ENCODE peak calls at places on chromosomes 16 and 17, in four cellular contexts. I, F, P and R are unnamed samples.

GRCh38 chr17:80068301-80069160 is 32.1 kb downstream of the CCDC40 start:
- DNase-seq in I (peak), F (peak), P (no peak), R (no peak)

GRCh38 chr17:75561927-75562603 is 25.5 kb upstream of the MYO15B start:
- DNase-seq in F (no peak), I (no peak), P (no peak), R (no peak)

GRCh38 chr16:17724242-17724898 is 253.6 kb upstream of the XYLT1 start:
- DNase-seq in P (no peak), F (no peak), I (peak), R (no peak)

GRCh38 chr16:80114699-80115098 is 426.1 kb upstream of the DYNLRB2 start:
- DNase-seq in I (no peak), P (no peak), F (no peak), R (no peak)

GRCh38 chr16:55273959-55274358 is 50.0 kb upstream of the IRX6 start:
- DNase-seq in P (no peak), I (no peak), F (no peak), R (no peak)

GRCh38 chr16:57284206-57284951 is at the start of gene PLLP:
- DNase-seq in F (peak), P (peak), I (peak), R (no peak)

GRCh38 chr16:81536648-81537047 is 92.0 kb downstream of the CMIP start:
- DNase-seq in F (no peak), P (no peak), I (no peak), R (no peak)

GRCh38 chr17:40350410-40351184 is 13.9 kb downstream of the GJD3 start:
- DNase-seq in F (peak), P (no peak), I (no peak), R (no peak)

GRCh38 chr17:72163474-72163873 is 42.7 kb downstream of the SOX9 start:
- DNase-seq in F (no peak), P (no peak), I (no peak), R (no peak)
- H4K5ac ChIP-seq in F (no peak), P (no peak), I (no peak), R (no peak)

DNA sequence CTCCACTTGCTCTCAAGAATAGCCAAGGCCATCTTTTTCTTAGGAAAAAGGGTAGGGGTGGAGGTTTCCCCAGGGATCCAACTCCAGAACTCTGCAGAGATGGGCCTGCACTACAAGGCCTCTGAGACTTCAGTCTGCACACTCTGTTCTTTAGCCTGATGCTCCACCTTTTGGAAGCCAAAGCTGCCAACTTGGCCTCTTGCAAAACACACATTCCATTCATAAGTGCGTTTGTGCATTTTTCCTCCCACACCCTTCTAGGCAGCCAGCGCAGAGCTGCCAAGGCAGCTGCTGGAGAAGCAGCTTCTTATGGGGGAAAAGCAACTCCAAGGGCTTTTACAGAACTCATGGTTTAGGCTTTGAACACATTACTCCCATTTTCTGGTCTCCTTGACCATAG is 45.3 kb downstream of the REXO5 start:
- DNase-seq in P (no peak), I (peak), F (no peak), R (no peak)
- H4K5ac ChIP-seq in P (no peak), I (no peak), F (no peak), R (no peak)

GRCh38 chr17:78013683-78014467 is 55.4 kb downstream of the TNRC6C start:
- DNase-seq in P (peak), I (peak), F (peak), R (peak)
- H4K5ac ChIP-seq in P (no peak), I (no peak), F (no peak), R (no peak)

DNA sequence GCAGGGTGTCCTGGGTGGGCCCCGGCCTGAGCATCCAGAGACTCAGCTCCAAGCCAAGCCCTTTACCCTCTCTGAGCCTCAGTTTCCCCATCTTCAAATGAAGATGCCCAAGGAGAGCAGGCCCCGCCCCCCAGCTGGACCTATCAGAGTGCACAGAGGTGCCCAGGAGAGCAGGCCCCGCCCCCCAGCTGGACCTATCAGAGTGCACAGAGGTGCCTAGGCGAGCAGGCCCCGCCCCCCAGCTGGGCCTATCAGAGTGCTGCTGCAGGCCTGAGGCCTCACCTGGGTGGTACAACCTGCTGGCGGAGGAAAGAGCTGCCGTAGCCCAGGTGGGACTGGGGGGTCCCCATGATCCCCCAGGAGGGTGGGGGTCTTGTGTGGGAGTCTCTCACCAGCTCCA is 3.4 kb upstream of the SSTR5 start:
- DNase-seq in F (peak), I (no peak), P (no peak), R (no peak)
- H4K5ac ChIP-seq in F (no peak), I (no peak), P (no peak), R (no peak)

GRCh38 chr17:57749701-57750100 is 4.6 kb upstream of the CCDC182 start:
- DNase-seq in P (no peak), I (no peak), F (no peak), R (no peak)

GRCh38 chr17:57747221-57748017 is 2.3 kb upstream of the CCDC182 start:
- DNase-seq in I (peak), F (peak), P (no peak), R (no peak)

GRCh38 chr17:57746221-57746620 is 1.1 kb upstream of the CCDC182 start:
- DNase-seq in F (peak), I (no peak), P (no peak), R (no peak)

GRCh38 chr17:57744195-57745170 is 616 bp downstream of the CCDC182 start:
- DNase-seq in P (no peak), I (no peak), F (no peak), R (no peak)

DNA sequence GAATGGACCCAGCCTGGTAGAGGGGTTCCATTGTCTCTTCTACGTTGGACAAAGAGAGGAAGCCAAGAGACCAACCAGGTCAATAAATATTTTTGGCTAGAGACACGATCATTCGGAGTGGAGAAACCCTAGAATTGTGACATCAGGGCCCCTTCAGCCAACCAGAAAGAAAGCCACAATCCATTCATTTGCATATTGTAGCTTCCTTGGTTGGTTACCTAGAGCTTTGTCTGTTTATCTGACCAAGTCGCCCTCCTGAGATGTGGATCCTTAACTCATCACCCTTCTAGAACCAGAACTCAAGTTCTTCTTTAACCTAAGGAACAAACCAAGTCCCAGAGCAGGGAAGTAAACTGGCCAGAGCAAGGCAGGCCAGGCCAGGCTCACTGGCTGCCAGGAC is at the start of gene CCDC182:
- DNase-seq in I (no peak), F (no peak), P (no peak), R (no peak)
- H4K5ac ChIP-seq in I (no peak), F (no peak), P (no peak), R (no peak)

DNA sequence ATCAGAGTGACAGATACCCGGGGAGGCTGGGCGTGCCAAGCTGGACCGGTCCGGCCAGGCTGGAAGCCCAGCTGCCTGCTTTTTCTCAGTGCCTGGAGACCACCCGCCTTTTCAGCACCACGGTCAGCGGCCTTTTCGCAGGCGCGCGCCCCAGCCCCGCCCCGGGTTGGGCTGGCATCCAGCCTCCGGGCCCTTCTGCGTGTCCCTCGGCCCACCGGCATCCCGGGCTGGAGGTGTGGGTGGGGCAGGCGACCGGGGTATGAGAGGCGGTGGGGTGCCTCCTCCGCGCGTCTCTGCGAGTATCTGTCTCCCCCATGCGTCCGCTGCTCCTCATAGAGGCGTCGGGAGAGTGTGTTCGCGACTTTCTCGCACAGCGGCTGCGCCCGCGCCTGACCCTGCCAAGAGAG is 102.5 kb downstream of the MRM1 start:
- DNase-seq in I (peak), F (peak), P (peak), R (peak)
- H4K5ac ChIP-seq in I (no peak), F (no peak), P (no peak), R (no peak)

GRCh38 chr16:74201561-74201960 is 95.1 kb upstream of the PSMD7 start:
- DNase-seq in I (no peak), P (no peak), F (no peak), R (no peak)
- H4K5ac ChIP-seq in I (no peak), P (no peak), F (no peak), R (no peak)

DNA sequence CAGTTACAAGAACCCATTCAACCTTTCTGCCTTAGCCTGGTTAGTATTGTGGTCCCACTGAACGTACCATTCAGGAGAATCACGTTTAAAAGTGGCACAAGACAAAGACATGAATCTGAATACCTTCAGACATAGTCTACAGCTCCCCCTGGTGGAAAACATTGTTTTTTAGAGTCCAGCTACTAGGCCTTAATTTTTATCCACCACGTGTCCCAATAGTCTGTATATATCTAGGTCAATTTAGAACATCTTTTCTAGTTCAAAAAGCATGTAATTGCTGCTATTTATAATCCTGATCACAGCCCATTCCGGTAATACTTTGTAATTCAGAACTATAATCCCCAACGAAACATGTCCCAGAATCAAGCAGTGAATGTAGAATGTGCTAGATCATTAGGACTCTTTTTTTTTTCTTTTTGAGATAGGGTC is 13.7 kb upstream of the GUCY2D start:
- DNase-seq in P (no peak), F (peak), I (peak), R (no peak)
- H4K5ac ChIP-seq in P (no peak), F (no peak), I (no peak), R (no peak)

GRCh38 chr17:48468299-48468698 is 38.3 kb upstream of the SKAP1 start:
- DNase-seq in I (no peak), F (no peak), P (no peak), R (no peak)
- H4K5ac ChIP-seq in I (no peak), F (no peak), P (no peak), R (no peak)